ENCODE peak calls at places on chromosomes 16 and 17, in seven cellular contexts. X is H9, D is H1, Y is neuronal stem cell, O is mesendoderm, U is IMR-90, F is trophoblast cell. B is an unnamed sample.

GRCh38 chr16:74999208-74999682 is 421 bp downstream of the ZNRF1 start:
- DNase-seq in X (no peak), D (no peak), Y (peak; percentile 29), O (peak; percentile 36), U (no peak), F (no peak), B (peak; percentile 24)

GRCh38 chr17:19012171-19013080 is 7.9 kb upstream of the FAM83G start:
- DNase-seq in X (no peak), D (no peak), Y (no peak), O (no peak), U (no peak), F (no peak), B (no peak)

GRCh38 chr17:19508327-19508867 is 25.3 kb upstream of the SLC47A1 start:
- DNase-seq in X (peak; percentile 69), D (peak; percentile 64), Y (no peak), O (peak; percentile 56), U (no peak), F (no peak), B (no peak)

GRCh38 chr17:34826332-34826731 is 134.9 kb downstream of the CCT6B start:
- DNase-seq in X (no peak), D (no peak), Y (no peak), O (peak; percentile 25), U (no peak), F (no peak), B (no peak)

GRCh38 chr17:46730679-46731078 is 87.8 kb downstream of the WNT3 start:
- DNase-seq in X (no peak), D (no peak), Y (no peak), O (no peak), U (no peak), F (no peak), B (no peak)

GRCh38 chr16:81658373-81658772 is 120.7 kb upstream of the PLCG2 start:
- DNase-seq in X (no peak), D (no peak), Y (no peak), O (no peak), U (no peak), F (no peak), B (no peak)

GRCh38 chr16:85066346-85066885 is 38.8 kb downstream of the KIAA0513 start:
- DNase-seq in X (no peak), D (no peak), Y (no peak), O (no peak), U (no peak), F (no peak), B (no peak)

GRCh38 chr16:3776316-3776715 is 59.0 kb upstream of the TRAP1 start:
- DNase-seq in X (no peak), D (no peak), Y (no peak), O (no peak), U (no peak), F (no peak), B (no peak)

GRCh38 chr17:72188801-72189200 is 68.0 kb downstream of the SOX9 start:
- DNase-seq in X (no peak), D (no peak), Y (no peak), O (no peak), U (no peak), F (no peak), B (no peak)

GRCh38 chr17:50354776-50355175 is 8.8 kb downstream of the XYLT2 start:
- DNase-seq in X (no peak), D (no peak), Y (no peak), O (no peak), U (no peak), F (no peak), B (no peak)

GRCh38 chr16:74601131-74601871 is 5.6 kb downstream of the GLG1 start:
- DNase-seq in X (no peak), D (no peak), Y (no peak), O (no peak), U (no peak), F (no peak), B (no peak)

GRCh38 chr17:37465058-37465616 is 24.6 kb upstream of the DUSP14 start:
- DNase-seq in X (no peak), D (no peak), Y (no peak), O (no peak), U (peak; percentile 72), F (no peak), B (peak; percentile 52)

GRCh38 chr17:78671607-78672404 is 94.6 kb upstream of the DNAH17 start:
- DNase-seq in X (no peak), D (no peak), Y (no peak), O (no peak), U (peak; percentile 78), F (peak; percentile 79), B (peak; percentile 67)

GRCh38 chr16:29198231-29198630 is 208.3 kb downstream of the NPIPB11 start:
- DNase-seq in X (peak; percentile 4), D (peak; percentile 2), Y (no peak), O (no peak), U (no peak), F (no peak), B (no peak)

GRCh38 chr17:3796110-3796821 is 4.7 kb downstream of the ITGAE start:
- DNase-seq in X (no peak), D (no peak), Y (no peak), O (no peak), U (no peak), F (no peak), B (no peak)

GRCh38 chr17:15255713-15256454 is 9.2 kb downstream of the PMP22 start:
- DNase-seq in X (no peak), D (no peak), Y (no peak), O (no peak), U (peak; percentile 73), F (peak; percentile 72), B (no peak)

GRCh38 chr17:65886240-65886639 is 305.7 kb downstream of the CEP112 start:
- DNase-seq in X (no peak), D (no peak), Y (no peak), O (no peak), U (peak; percentile 12), F (no peak), B (no peak)

DNA sequence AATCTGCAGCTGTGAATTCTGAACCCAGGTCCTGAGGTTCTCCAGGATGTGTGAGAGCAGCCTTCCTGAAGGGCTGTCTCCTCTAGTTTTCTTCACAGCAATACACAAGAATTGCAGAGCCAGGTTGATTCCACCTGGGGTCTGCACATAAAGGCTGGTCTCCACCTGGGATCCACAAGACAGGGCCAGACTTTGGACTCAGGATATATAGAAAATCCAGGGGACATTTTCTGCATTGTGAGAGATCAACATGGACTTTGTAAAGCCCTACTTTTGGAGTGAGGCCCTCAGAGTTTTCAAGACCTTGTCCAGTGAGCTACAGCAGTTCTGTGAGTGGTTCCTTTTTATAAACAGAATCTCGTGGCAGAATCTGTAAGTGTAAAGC is 6.3 kb downstream of the ZNF267 start:
- DNase-seq in X (no peak), D (no peak), Y (no peak), O (no peak), U (no peak), F (no peak), B (no peak)
- H3K23ac ChIP-seq in X (no peak overlapping the region), D (no peak overlapping the region), Y (no peak overlapping the region), O (no peak overlapping the region), U (no peak overlapping the region), F (no peak overlapping the region), B (no peak overlapping the region)

GRCh38 chr16:23383881-23384280 is 69.1 kb downstream of the COG7 start:
- DNase-seq in X (no peak), D (no peak), Y (no peak), O (no peak), U (no peak), F (no peak), B (no peak)

GRCh38 chr16:23379707-23380106 is 73.3 kb downstream of the COG7 start:
- DNase-seq in X (no peak), D (no peak), Y (no peak), O (no peak), U (no peak), F (no peak), B (no peak)

GRCh38 chr16:23380501-23380951 is 72.5 kb downstream of the COG7 start:
- DNase-seq in X (no peak), D (no peak), Y (no peak), O (no peak), U (no peak), F (no peak), B (no peak)

GRCh38 chr16:23384878-23385277 is 68.1 kb downstream of the COG7 start:
- DNase-seq in X (no peak), D (no peak), Y (no peak), O (no peak), U (no peak), F (no peak), B (no peak)

DNA sequence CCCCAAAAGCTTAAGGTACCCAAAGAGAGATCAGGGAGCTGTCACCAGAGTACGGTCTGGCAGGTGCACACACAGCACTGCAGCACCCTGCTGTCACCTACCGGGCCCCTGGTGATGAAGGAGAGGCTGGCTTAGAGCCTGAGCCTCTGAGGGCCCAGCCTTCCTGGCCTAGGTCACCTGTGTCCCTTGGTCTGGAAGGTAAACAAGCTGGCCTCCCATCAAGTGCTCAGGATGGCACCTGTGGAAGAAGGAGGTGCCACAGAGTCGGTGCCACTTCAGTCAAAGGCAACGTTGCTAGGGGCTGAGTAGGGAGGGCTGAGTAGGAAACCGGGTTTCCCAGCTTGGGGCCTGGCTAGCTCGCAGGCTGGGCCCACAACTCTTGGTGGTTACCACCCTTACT is 70.7 kb downstream of the COG7 start:
- DNase-seq in X (no peak), D (no peak), Y (no peak), O (no peak), U (no peak), F (no peak), B (no peak)
- H3K23ac ChIP-seq in X (no peak overlapping the region), D (no peak overlapping the region), Y (peak overlapping the region; percentile 82), O (no peak overlapping the region), U (no peak overlapping the region), F (no peak overlapping the region), B (no peak overlapping the region)

DNA sequence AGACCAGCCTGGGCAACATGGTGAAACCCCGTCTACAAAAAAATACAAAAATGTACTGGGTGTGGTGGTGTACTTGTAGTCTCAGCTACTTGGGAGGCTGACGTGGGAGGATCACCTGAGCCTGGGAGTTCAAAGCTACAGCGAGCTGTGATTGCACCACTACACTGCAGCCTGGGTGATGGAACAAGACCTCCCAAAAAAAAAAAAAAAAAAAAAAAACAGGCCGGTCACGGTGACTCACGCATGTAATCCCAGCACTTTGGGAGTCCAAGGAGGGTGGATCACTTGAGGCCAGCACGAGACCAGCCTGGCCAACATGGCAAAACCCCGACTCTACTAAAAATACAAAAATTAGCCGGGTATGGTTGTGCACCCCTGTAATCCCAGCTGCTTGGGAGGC is 12.7 kb upstream of the APPBP2 start:
- DNase-seq in X (no peak), D (no peak), Y (no peak), O (no peak), U (no peak), F (no peak), B (no peak)
- H3K23ac ChIP-seq in X (no peak overlapping the region), D (no peak overlapping the region), Y (no peak overlapping the region), O (no peak overlapping the region), U (no peak overlapping the region), F (no peak overlapping the region), B (no peak overlapping the region)

GRCh38 chr17:41822216-41823140 is 9.7 kb downstream of the FKBP10 start:
- DNase-seq in X (no peak), D (no peak), Y (no peak), O (no peak), U (no peak), F (no peak), B (no peak)
- H3K23ac ChIP-seq in X (no peak overlapping the region), D (no peak overlapping the region), Y (no peak overlapping the region), O (no peak overlapping the region), U (no peak overlapping the region), F (no peak overlapping the region), B (no peak overlapping the region)